ENCODE peak calls at places on chromosomes 12 and 14, in six cellular contexts. One of them, this sample, is unnamed.

GRCh38 chr12:92898755-92899154 is 30.3 kb downstream of the EEA1 start:
- DNase-seq in posterior vena cava: no peak
- DNase-seq in iPS-NIHi11: no peak
- DNase-seq in stimulated activated CD8-positive, alpha-beta memory T cell treated with anti-CD3 and anti-CD28 coated beads, Interleukin-4, amount 100 ng/mL, for 4 hours: no peak
- DNase-seq in MM.1S: peak
- DNase-seq in omental fat pad: no peak
- DNase-seq in this sample: no peak

GRCh38 chr14:105889666-105890473 is 363.5 kb downstream of the TMEM121 start:
- DNase-seq in posterior vena cava: peak
- DNase-seq in iPS-NIHi11: no peak
- DNase-seq in stimulated activated CD8-positive, alpha-beta memory T cell treated with anti-CD3 and anti-CD28 coated beads, Interleukin-4, amount 100 ng/mL, for 4 hours: no peak
- DNase-seq in MM.1S: no peak
- DNase-seq in omental fat pad: no peak
- DNase-seq in this sample: no peak

GRCh38 chr14:59483360-59483759 is 848 bp downstream of the L3HYPDH start:
- DNase-seq in posterior vena cava: no peak
- DNase-seq in iPS-NIHi11: no peak
- DNase-seq in stimulated activated CD8-positive, alpha-beta memory T cell treated with anti-CD3 and anti-CD28 coated beads, Interleukin-4, amount 100 ng/mL, for 4 hours: no peak
- DNase-seq in MM.1S: no peak
- DNase-seq in omental fat pad: no peak
- DNase-seq in this sample: no peak

GRCh38 chr12:113014565-113014964 is 36.2 kb downstream of the OAS2 start:
- DNase-seq in posterior vena cava: no peak
- DNase-seq in iPS-NIHi11: no peak
- DNase-seq in stimulated activated CD8-positive, alpha-beta memory T cell treated with anti-CD3 and anti-CD28 coated beads, Interleukin-4, amount 100 ng/mL, for 4 hours: no peak
- DNase-seq in MM.1S: no peak
- DNase-seq in omental fat pad: no peak
- DNase-seq in this sample: no peak

GRCh38 chr12:104935892-104936291 is 22.2 kb downstream of the SLC41A2 start:
- DNase-seq in posterior vena cava: no peak
- DNase-seq in iPS-NIHi11: no peak
- DNase-seq in stimulated activated CD8-positive, alpha-beta memory T cell treated with anti-CD3 and anti-CD28 coated beads, Interleukin-4, amount 100 ng/mL, for 4 hours: no peak
- DNase-seq in MM.1S: no peak
- DNase-seq in omental fat pad: no peak
- DNase-seq in this sample: no peak

GRCh38 chr14:67251573-67252226 is 10.5 kb downstream of the PALS1 start:
- DNase-seq in posterior vena cava: no peak
- DNase-seq in iPS-NIHi11: no peak
- DNase-seq in stimulated activated CD8-positive, alpha-beta memory T cell treated with anti-CD3 and anti-CD28 coated beads, Interleukin-4, amount 100 ng/mL, for 4 hours: no peak
- DNase-seq in MM.1S: no peak
- DNase-seq in omental fat pad: no peak
- DNase-seq in this sample: no peak

GRCh38 chr14:70601162-70601561 is 707 bp upstream of the MED6 start:
- DNase-seq in posterior vena cava: no peak
- DNase-seq in iPS-NIHi11: no peak
- DNase-seq in stimulated activated CD8-positive, alpha-beta memory T cell treated with anti-CD3 and anti-CD28 coated beads, Interleukin-4, amount 100 ng/mL, for 4 hours: no peak
- DNase-seq in MM.1S: no peak
- DNase-seq in omental fat pad: no peak
- DNase-seq in this sample: no peak

GRCh38 chr12:15152456-15152855 is 68.8 kb downstream of the RERG start:
- DNase-seq in posterior vena cava: no peak
- DNase-seq in iPS-NIHi11: no peak
- DNase-seq in stimulated activated CD8-positive, alpha-beta memory T cell treated with anti-CD3 and anti-CD28 coated beads, Interleukin-4, amount 100 ng/mL, for 4 hours: no peak
- DNase-seq in MM.1S: no peak
- DNase-seq in omental fat pad: no peak
- DNase-seq in this sample: no peak

GRCh38 chr12:96442906-96443305 is 42.7 kb upstream of the CDK17 start:
- DNase-seq in posterior vena cava: no peak
- DNase-seq in iPS-NIHi11: no peak
- DNase-seq in stimulated activated CD8-positive, alpha-beta memory T cell treated with anti-CD3 and anti-CD28 coated beads, Interleukin-4, amount 100 ng/mL, for 4 hours: no peak
- DNase-seq in MM.1S: no peak
- DNase-seq in omental fat pad: no peak
- DNase-seq in this sample: no peak

GRCh38 chr12:110067531-110067930 is 19.2 kb upstream of the C12orf76 start:
- DNase-seq in posterior vena cava: peak
- DNase-seq in iPS-NIHi11: no peak
- DNase-seq in stimulated activated CD8-positive, alpha-beta memory T cell treated with anti-CD3 and anti-CD28 coated beads, Interleukin-4, amount 100 ng/mL, for 4 hours: no peak
- DNase-seq in MM.1S: no peak
- DNase-seq in omental fat pad: no peak
- DNase-seq in this sample: no peak

GRCh38 chr14:94124582-94125377 is 4.6 kb downstream of the IFI27L2 start:
- DNase-seq in posterior vena cava: peak
- DNase-seq in iPS-NIHi11: no peak
- DNase-seq in stimulated activated CD8-positive, alpha-beta memory T cell treated with anti-CD3 and anti-CD28 coated beads, Interleukin-4, amount 100 ng/mL, for 4 hours: no peak
- DNase-seq in MM.1S: no peak
- DNase-seq in omental fat pad: no peak
- DNase-seq in this sample: no peak

GRCh38 chr12:84128117-84128991 is 784.2 kb downstream of the SLC6A15 start:
- DNase-seq in posterior vena cava: no peak
- DNase-seq in iPS-NIHi11: no peak
- DNase-seq in stimulated activated CD8-positive, alpha-beta memory T cell treated with anti-CD3 and anti-CD28 coated beads, Interleukin-4, amount 100 ng/mL, for 4 hours: no peak
- DNase-seq in MM.1S: no peak
- DNase-seq in omental fat pad: no peak
- DNase-seq in this sample: no peak

GRCh38 chr12:55874465-55874864 is 31.7 kb upstream of the MMP19 start:
- DNase-seq in posterior vena cava: no peak
- DNase-seq in iPS-NIHi11: no peak
- DNase-seq in stimulated activated CD8-positive, alpha-beta memory T cell treated with anti-CD3 and anti-CD28 coated beads, Interleukin-4, amount 100 ng/mL, for 4 hours: no peak
- DNase-seq in MM.1S: no peak
- DNase-seq in omental fat pad: no peak
- DNase-seq in this sample: no peak

GRCh38 chr12:8989425-8989824 is at the start of gene KLRG1:
- DNase-seq in posterior vena cava: no peak
- DNase-seq in iPS-NIHi11: no peak
- DNase-seq in stimulated activated CD8-positive, alpha-beta memory T cell treated with anti-CD3 and anti-CD28 coated beads, Interleukin-4, amount 100 ng/mL, for 4 hours: no peak
- DNase-seq in MM.1S: no peak
- DNase-seq in omental fat pad: no peak
- DNase-seq in this sample: no peak

This sample was measured in iPS DF 19.7.